ENCODE peak calls at places on chromosomes 4 and X, in ten cellular contexts. J is tibial nerve; E is heart left ventricle; Y is CD8-positive, alpha-beta memory T cell; S is astrocyte; M is Peyer's patch; A is naive thymus-derived CD4-positive, alpha-beta T cell; B is cardiac muscle cell; N is left ventricle myocardium inferior; L is fibroblast of lung. W is an unnamed sample. For H3K4me1, the result is how much of the 10 kb centered on the place peaks cover.

GRCh38 chr4:83217721-83218522 is 66.7 kb downstream of the COQ2 start:
- DNase-seq in J (no peak), E (no peak), Y (peak), S (no peak), M (peak), A (peak), B (no peak), N (no peak), L (no peak), W (no peak)

GRCh38 chr4:125728568-125728967 is 413.8 kb downstream of the FAT4 start:
- DNase-seq in J (no peak), E (no peak), Y (no peak), S (peak), M (no peak), A (no peak), B (peak), N (no peak), L (peak), W (no peak)

GRCh38 chrX:65871671-65872311 is 168.1 kb downstream of the VSIG4 start:
- DNase-seq in J (no peak), E (peak), Y (no peak), S (no peak), M (peak), A (no peak), B (peak), N (no peak), L (no peak), W (no peak)

GRCh38 chr4:109079731-109080130 is 222.7 kb downstream of the COL25A1 start:
- DNase-seq in J (no peak), E (no peak), Y (no peak), S (peak), M (no peak), A (no peak), B (peak), N (no peak), L (peak), W (no peak)

GRCh38 chrX:124093222-124093621 is 131.7 kb downstream of the STAG2 start:
- DNase-seq in J (no peak), E (no peak), Y (no peak), S (no peak), M (no peak), A (no peak), B (no peak), N (no peak), L (no peak), W (no peak)

GRCh38 chr4:74632634-74633033 is 161.7 kb downstream of the BTC start:
- DNase-seq in J (peak), E (peak), Y (no peak), S (peak), M (no peak), A (peak), B (peak), N (no peak), L (peak), W (no peak)

GRCh38 chrX:20664774-20665173 is 398.1 kb upstream of the RPS6KA3 start:
- DNase-seq in J (no peak), E (no peak), Y (no peak), S (no peak), M (no peak), A (no peak), B (no peak), N (no peak), L (no peak), W (no peak)

GRCh38 chr4:31068257-31069075 is 348.3 kb downstream of the PCDH7 start:
- DNase-seq in J (no peak), E (no peak), Y (no peak), S (no peak), M (no peak), A (no peak), B (no peak), N (no peak), L (peak), W (no peak)

GRCh38 chrX:72057331-72057730 is 74.4 kb downstream of the RTL5 start:
- DNase-seq in J (peak), E (no peak), Y (no peak), S (no peak), M (no peak), A (no peak), B (peak), N (no peak), L (no peak), W (no peak)

GRCh38 chrX:68098431-68098830 is 334.9 kb downstream of the OPHN1 start:
- DNase-seq in J (no peak), E (no peak), Y (no peak), S (no peak), M (no peak), A (no peak), B (no peak), N (no peak), L (no peak), W (no peak)

GRCh38 chrX:68146054-68146453 is 287.2 kb downstream of the OPHN1 start:
- DNase-seq in J (no peak), E (no peak), Y (no peak), S (peak), M (no peak), A (no peak), B (peak), N (no peak), L (peak), W (no peak)

GRCh38 chr4:76857010-76857409 is 40.9 kb downstream of the SOWAHB start:
- DNase-seq in J (no peak), E (no peak), Y (no peak), S (no peak), M (no peak), A (no peak), B (no peak), N (no peak), L (no peak), W (no peak)

GRCh38 chr4:165199286-165199685 is 8.1 kb upstream of the KLHL2 start:
- DNase-seq in J (no peak), E (no peak), Y (no peak), S (peak), M (no peak), A (no peak), B (no peak), N (no peak), L (peak), W (no peak)

GRCh38 chrX:136310411-136310810 is 9.6 kb downstream of the ADGRG4 start:
- DNase-seq in J (no peak), E (no peak), Y (no peak), S (peak), M (no peak), A (no peak), B (peak), N (no peak), L (peak), W (no peak)

GRCh38 chrX:8067754-8068469 is 103.2 kb downstream of the VCX2 start:
- DNase-seq in J (no peak), E (no peak), Y (no peak), S (peak), M (no peak), A (no peak), B (no peak), N (no peak), L (peak), W (no peak)
- H3K4me1 ChIP-seq in J (under half), E (under half), Y (under half), S (under half), M (under half), A (under half), B (under half), N (under half), L (under half), W (under half)

DNA sequence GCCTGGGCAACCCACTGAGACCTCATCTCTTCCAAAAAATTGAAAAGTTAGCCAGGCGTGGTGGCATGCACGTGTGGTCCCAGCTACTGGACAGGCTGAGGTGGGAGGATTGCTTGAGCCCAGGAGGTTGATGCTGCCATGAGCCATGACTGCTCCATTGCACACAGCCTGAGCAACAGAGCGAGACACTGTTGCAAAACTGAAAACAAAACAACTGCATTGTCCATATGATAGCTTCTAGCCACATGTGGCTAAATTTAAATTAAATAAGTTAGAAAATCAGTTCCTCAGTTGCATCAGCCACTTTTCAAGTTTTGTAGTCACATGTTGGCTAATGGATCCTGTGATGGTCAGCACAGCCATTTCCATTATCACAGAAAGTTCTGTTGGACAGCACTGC is 67.9 kb downstream of the GAB1 start:
- DNase-seq in J (no peak), E (no peak), Y (no peak), S (no peak), M (no peak), A (no peak), B (no peak), N (no peak), L (no peak), W (no peak)
- H3K4me1 ChIP-seq in J (under half), E (half or more), Y (under half), S (under half), M (under half), A (under half), B (under half), N (half or more), L (under half), W (under half)

GRCh38 chr4:9812530-9813340 is 31.3 kb downstream of the DRD5 start:
- DNase-seq in J (no peak), E (no peak), Y (no peak), S (no peak), M (no peak), A (no peak), B (peak), N (no peak), L (no peak), W (no peak)

GRCh38 chr4:9811796-9812195 is 30.4 kb downstream of the DRD5 start:
- DNase-seq in J (no peak), E (no peak), Y (no peak), S (no peak), M (no peak), A (no peak), B (no peak), N (no peak), L (no peak), W (no peak)

GRCh38 chr4:9820343-9820742 is 38.9 kb downstream of the DRD5 start:
- DNase-seq in J (no peak), E (no peak), Y (no peak), S (no peak), M (no peak), A (no peak), B (no peak), N (no peak), L (no peak), W (no peak)

DNA sequence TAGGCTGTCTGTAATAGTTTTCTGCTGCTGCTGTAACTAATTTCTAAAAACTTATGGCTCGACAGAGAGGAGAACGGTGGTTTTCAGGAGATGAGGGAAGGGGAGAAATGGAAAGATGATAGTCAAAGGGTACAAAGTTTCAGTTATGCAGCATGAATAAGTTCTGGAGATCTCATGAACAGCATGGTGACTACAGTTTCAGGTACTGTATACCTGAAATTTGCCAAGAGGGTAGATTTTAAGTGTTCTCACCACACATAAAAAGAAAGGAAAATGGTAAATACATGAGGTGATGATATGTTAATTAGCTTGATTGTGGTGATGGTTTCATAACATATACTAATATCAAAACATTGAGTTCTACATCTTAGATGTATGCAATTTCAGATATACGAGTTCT is 34.9 kb downstream of the DRD5 start:
- DNase-seq in J (no peak), E (no peak), Y (no peak), S (no peak), M (no peak), A (no peak), B (no peak), N (no peak), L (no peak), W (no peak)
- H3K4me1 ChIP-seq in J (under half), E (under half), Y (under half), S (under half), M (under half), A (under half), B (under half), N (under half), L (under half), W (under half)

DNA sequence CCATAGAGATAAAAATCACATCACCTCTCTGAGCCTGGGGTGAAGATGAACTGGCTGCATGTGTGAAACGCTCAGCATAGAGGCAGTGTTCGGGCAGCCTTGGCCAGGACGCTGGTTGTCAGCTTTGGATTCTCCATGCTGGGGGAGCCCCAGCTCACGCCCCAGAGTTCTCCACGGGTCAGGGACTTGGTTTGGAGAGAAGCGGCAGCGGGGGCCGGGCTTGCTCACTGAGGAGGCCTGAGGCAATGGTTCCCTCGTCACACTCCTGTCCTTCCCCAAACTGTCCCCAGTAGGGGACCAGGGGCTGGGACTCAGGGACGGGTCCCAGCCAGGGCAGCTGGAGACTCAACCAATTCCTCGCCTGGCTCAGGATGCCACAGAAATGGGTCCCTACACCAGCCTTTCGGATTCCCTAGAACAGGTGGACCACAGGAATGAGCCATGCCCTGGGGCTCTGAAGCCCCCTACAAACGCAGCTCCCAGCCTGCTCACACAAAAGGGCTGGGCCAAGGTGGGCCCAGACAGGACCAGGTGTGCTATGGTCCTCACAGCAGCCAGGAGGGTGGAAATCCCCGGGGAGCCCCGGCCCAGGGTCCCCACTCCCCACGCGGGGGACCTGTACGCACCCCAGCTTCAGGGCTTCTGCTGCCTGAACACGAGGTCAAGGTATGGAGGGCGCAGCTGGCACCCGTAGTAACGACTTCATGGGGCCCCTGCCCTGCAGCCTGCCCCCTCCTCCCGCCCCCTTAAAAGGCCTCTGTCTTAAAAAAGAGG is 1.4 kb downstream of the MXD4 start:
- DNase-seq in J (no peak), E (peak), Y (peak), S (no peak), M (peak), A (no peak), B (no peak), N (peak), L (no peak), W (peak)
- H3K4me1 ChIP-seq in J (under half), E (half or more), Y (under half), S (under half), M (half or more), A (under half), B (under half), N (half or more), L (under half), W (under half)

GRCh38 chr4:168840988-168841681 is 168.9 kb downstream of the CBR4 start:
- DNase-seq in J (no peak), E (peak), Y (no peak), S (no peak), M (no peak), A (no peak), B (no peak), N (peak), L (peak), W (no peak)
- H3K4me1 ChIP-seq in J (under half), E (under half), Y (under half), S (under half), M (under half), A (under half), B (under half), N (half or more), L (under half), W (under half)

GRCh38 chr4:40564004-40564403 is 65.7 kb downstream of the RBM47 start:
- DNase-seq in J (no peak), E (peak), Y (no peak), S (no peak), M (no peak), A (no peak), B (no peak), N (no peak), L (peak), W (no peak)
- H3K4me1 ChIP-seq in J (under half), E (under half), Y (under half), S (under half), M (under half), A (under half), B (under half), N (under half), L (under half), W (under half)

DNA sequence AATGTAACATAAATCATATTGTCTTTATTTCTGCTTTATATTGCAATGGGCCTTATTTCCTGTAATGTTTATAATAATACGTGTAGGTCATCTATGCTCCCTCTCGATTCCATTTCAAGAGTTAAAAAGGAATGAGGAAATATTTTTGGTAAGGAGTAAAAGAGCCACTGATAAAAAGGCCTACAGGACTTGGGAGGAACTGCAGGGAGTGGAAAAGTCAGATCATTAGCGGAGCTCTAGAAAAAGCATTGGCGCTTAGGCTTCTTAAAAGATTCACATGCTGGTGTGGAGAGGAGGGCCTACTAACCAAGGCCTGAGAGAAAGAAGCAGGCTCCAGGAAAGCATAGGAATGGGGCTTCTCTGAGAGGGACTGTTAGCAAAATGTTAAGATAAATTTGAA is 82.9 kb upstream of the PNPLA4 start:
- DNase-seq in J (no peak), E (no peak), Y (no peak), S (no peak), M (no peak), A (no peak), B (no peak), N (no peak), L (no peak), W (no peak)
- H3K4me1 ChIP-seq in J (under half), E (under half), Y (under half), S (under half), M (under half), A (under half), B (under half), N (under half), L (under half), W (under half)